ENCODE peak calls at places on chromosomes 3 and 15, in ten cellular contexts. L is natural killer cell; A is GM12865; Z is breast epithelium; H is HFFc6; G is HCT116; X is lower lobe of right lung; P is CD4-positive, alpha-beta T cell; Q is ovary; R is osteocyte. S is an unnamed sample.

GRCh38 chr3:197487911-197488391 is 67.8 kb downstream of the BDH1 start:
- DNase-seq in L (no peak), A (no peak), Z (peak), H (peak), G (no peak), X (no peak), P (no peak), Q (no peak), R (peak), S (peak)

GRCh38 chr3:45700570-45701073 is 11.4 kb downstream of the SACM1L start:
- DNase-seq in L (no peak), A (no peak), Z (no peak), H (no peak), G (no peak), X (no peak), P (no peak), Q (no peak), R (no peak), S (no peak)

GRCh38 chr3:196055683-196056270 is 26.1 kb downstream of the TFRC start:
- DNase-seq in L (no peak), A (no peak), Z (no peak), H (no peak), G (no peak), X (peak), P (no peak), Q (peak), R (no peak), S (no peak)

GRCh38 chr3:142210144-142210543 is 15.2 kb downstream of the GK5 start:
- DNase-seq in L (no peak), A (no peak), Z (no peak), H (no peak), G (no peak), X (no peak), P (no peak), Q (no peak), R (no peak), S (no peak)

GRCh38 chr3:196740476-196741400 is 1.1 kb downstream of the PAK2 start:
- DNase-seq in L (no peak), A (peak), Z (no peak), H (peak), G (no peak), X (no peak), P (no peak), Q (peak), R (no peak), S (peak)

GRCh38 chr3:32109256-32109655 is 2.8 kb downstream of the GPD1L start:
- DNase-seq in L (no peak), A (no peak), Z (peak), H (no peak), G (no peak), X (peak), P (no peak), Q (peak), R (no peak), S (no peak)

GRCh38 chr3:119352235-119352634 is 58.1 kb downstream of the ARHGAP31 start:
- DNase-seq in L (peak), A (peak), Z (no peak), H (no peak), G (no peak), X (no peak), P (peak), Q (no peak), R (no peak), S (no peak)

GRCh38 chr3:171813897-171814460 is 3.7 kb upstream of the PLD1 start:
- DNase-seq in L (peak), A (peak), Z (no peak), H (no peak), G (no peak), X (no peak), P (no peak), Q (no peak), R (no peak), S (no peak)

GRCh38 chr3:45491344-45491743 is 103.0 kb downstream of the LARS2 start:
- DNase-seq in L (no peak), A (no peak), Z (no peak), H (no peak), G (no peak), X (no peak), P (no peak), Q (no peak), R (no peak), S (no peak)

GRCh38 chr3:46299608-46300460 is 54.1 kb upstream of the CCR2 start:
- DNase-seq in L (no peak), A (peak), Z (no peak), H (no peak), G (no peak), X (no peak), P (no peak), Q (no peak), R (no peak), S (no peak)

GRCh38 chr15:101210466-101210865 is 41.4 kb downstream of the CHSY1 start:
- DNase-seq in L (no peak), A (no peak), Z (no peak), H (no peak), G (no peak), X (no peak), P (no peak), Q (no peak), R (no peak), S (no peak)

GRCh38 chr3:123449092-123449985 is 449 bp upstream of the ADCY5 start:
- DNase-seq in L (no peak), A (no peak), Z (no peak), H (no peak), G (no peak), X (no peak), P (no peak), Q (peak), R (no peak), S (peak)

GRCh38 chr3:190175490-190175889 is 54.8 kb upstream of the P3H2 start:
- DNase-seq in L (no peak), A (no peak), Z (no peak), H (peak), G (no peak), X (no peak), P (no peak), Q (no peak), R (no peak), S (no peak)
- TF ChIP-seq CTCF in L (no peak), A (no peak), Z (no peak), H (no peak), G (no peak), X (no peak), P (no peak), Q (no peak), R (no peak), S (no peak)

GRCh38 chr15:92597548-92597947 is 58.0 kb downstream of the FAM174B start:
- DNase-seq in L (no peak), A (no peak), Z (no peak), H (no peak), G (no peak), X (no peak), P (no peak), Q (no peak), R (no peak), S (no peak)

GRCh38 chr15:92596623-92597022 is 59.0 kb downstream of the FAM174B start:
- DNase-seq in L (no peak), A (no peak), Z (no peak), H (no peak), G (no peak), X (no peak), P (no peak), Q (no peak), R (no peak), S (no peak)

GRCh38 chr15:92591275-92591674 is 64.3 kb downstream of the FAM174B start:
- DNase-seq in L (no peak), A (no peak), Z (no peak), H (no peak), G (no peak), X (no peak), P (no peak), Q (no peak), R (no peak), S (no peak)

GRCh38 chr15:92599394-92599970 is 56.1 kb downstream of the FAM174B start:
- DNase-seq in L (no peak), A (no peak), Z (no peak), H (peak), G (no peak), X (no peak), P (no peak), Q (no peak), R (no peak), S (no peak)

GRCh38 chr15:92595506-92596337 is 59.9 kb downstream of the FAM174B start:
- DNase-seq in L (no peak), A (no peak), Z (no peak), H (no peak), G (no peak), X (no peak), P (no peak), Q (no peak), R (no peak), S (no peak)
- TF ChIP-seq CTCF in L (no peak), A (no peak), Z (no peak), H (peak), G (no peak), X (no peak), P (no peak), Q (no peak), R (peak), S (no peak)

GRCh38 chr3:72818092-72818721 is 30.0 kb downstream of the SHQ1 start:
- DNase-seq in L (no peak), A (peak), Z (no peak), H (peak), G (peak), X (no peak), P (no peak), Q (no peak), R (no peak), S (peak)
- TF ChIP-seq CTCF in L (no peak), A (peak), Z (no peak), H (peak), G (peak), X (peak), P (peak), Q (peak), R (peak), S (peak)

GRCh38 chr3:126076140-126076539 is 7.8 kb downstream of the SLC41A3 start:
- DNase-seq in L (no peak), A (no peak), Z (no peak), H (no peak), G (no peak), X (no peak), P (no peak), Q (no peak), R (no peak), S (no peak)

GRCh38 chr3:126078866-126079265 is 5.1 kb downstream of the SLC41A3 start:
- DNase-seq in L (no peak), A (no peak), Z (no peak), H (no peak), G (no peak), X (no peak), P (no peak), Q (no peak), R (no peak), S (no peak)

GRCh38 chr3:126080970-126081369 is 3.0 kb downstream of the SLC41A3 start:
- DNase-seq in L (no peak), A (no peak), Z (no peak), H (no peak), G (no peak), X (no peak), P (no peak), Q (no peak), R (no peak), S (no peak)

GRCh38 chr3:126081618-126082333 is 2.1 kb downstream of the SLC41A3 start:
- DNase-seq in L (no peak), A (no peak), Z (peak), H (peak), G (peak), X (no peak), P (no peak), Q (no peak), R (no peak), S (peak)

DNA sequence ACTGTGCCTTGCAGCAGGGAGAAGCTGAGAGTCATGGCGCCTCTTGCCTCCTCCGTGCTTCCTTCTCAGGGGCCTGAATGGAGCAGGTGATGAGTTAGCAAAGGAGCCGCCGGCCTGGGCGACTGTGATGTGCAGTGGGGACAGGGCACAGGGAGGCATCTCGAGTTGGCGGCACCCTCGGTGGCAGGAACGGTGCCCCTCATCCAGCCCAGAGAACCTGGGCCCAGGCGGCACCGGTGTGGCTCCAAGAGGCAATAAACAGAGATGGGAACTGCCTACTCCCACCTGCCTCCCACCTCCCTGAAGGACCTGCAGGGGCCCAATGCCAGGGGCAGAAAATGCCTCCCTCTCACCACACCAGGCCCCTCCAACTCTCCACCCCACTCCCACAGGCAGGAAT is 6.2 kb downstream of the SLC41A3 start:
- DNase-seq in L (no peak), A (no peak), Z (no peak), H (no peak), G (no peak), X (no peak), P (no peak), Q (no peak), R (no peak), S (no peak)
- TF ChIP-seq CTCF in L (no peak), A (no peak), Z (no peak), H (no peak), G (no peak), X (no peak), P (no peak), Q (no peak), R (no peak), S (no peak)

GRCh38 chr3:183481582-183481981 is 53.2 kb upstream of the MCF2L2 start:
- DNase-seq in L (no peak), A (no peak), Z (no peak), H (peak), G (no peak), X (no peak), P (no peak), Q (no peak), R (peak), S (no peak)
- TF ChIP-seq CTCF in L (no peak), A (no peak), Z (no peak), H (no peak), G (no peak), X (no peak), P (no peak), Q (no peak), R (no peak), S (no peak)

S was measured in Calu3.